ENCODE peak calls at places on chromosome 10, in seven cellular contexts. J is epithelial cell of proximal tubule, Z is endothelial cell, P is nephron progenitor cell, X is RPMI8226, S is PC-9, G is SK-MEL-5. B is an unnamed sample.
A peak's percentile ranks its signal among the peaks of the same experiment; 100 is the strongest.

GRCh38 chr10:49177391-49178355 is 10.5 kb downstream of the TMEM273 start:
- DNase-seq in G (peak; percentile 10), X (no peak), S (peak; percentile 28), Z (no peak), J (peak; percentile 63), P (no peak), B (peak; percentile 84)

GRCh38 chr10:26380815-26381214 is 57.3 kb upstream of the APBB1IP start:
- DNase-seq in G (no peak), S (no peak), P (no peak), Z (no peak), X (no peak), J (no peak), B (peak; percentile 80)

GRCh38 chr10:30207485-30208052 is 141.5 kb downstream of the MTPAP start:
- DNase-seq in J (no peak), P (no peak), S (peak; percentile 67), Z (no peak), G (no peak), X (no peak), B (no peak)

GRCh38 chr10:28241766-28242399 is 61.0 kb downstream of the MPP7 start:
- DNase-seq in S (no peak), G (peak; percentile 62), P (peak; percentile 41), Z (peak; percentile 50), X (peak; percentile 49), J (no peak), B (peak; percentile 82)

GRCh38 chr10:79234391-79235318 is 112.6 kb upstream of the PPIF start:
- DNase-seq in P (no peak), G (no peak), S (no peak), Z (no peak), J (no peak), X (no peak), B (no peak)

GRCh38 chr10:96613565-96613964 is 26.8 kb upstream of the TM9SF3 start:
- DNase-seq in P (no peak), S (no peak), Z (no peak), J (no peak), X (no peak), G (no peak), B (no peak)

GRCh38 chr10:132726194-132726593 is 59.8 kb downstream of the NKX6-2 start:
- DNase-seq in Z (no peak), S (no peak), P (no peak), X (no peak), J (no peak), G (no peak), B (no peak)

GRCh38 chr10:126223512-126224067 is 164.7 kb downstream of the ADAM12 start:
- DNase-seq in P (no peak), J (no peak), G (no peak), X (no peak), S (no peak), Z (no peak), B (no peak)

GRCh38 chr10:97861351-97861750 is 11.7 kb downstream of the GOLGA7B start:
- DNase-seq in X (no peak), S (peak; percentile 47), G (peak; percentile 83), Z (no peak), J (no peak), P (no peak), B (no peak)

GRCh38 chr10:72375585-72375984 is 20.9 kb upstream of the DNAJB12 start:
- DNase-seq in Z (no peak), X (no peak), J (no peak), P (no peak), G (peak; percentile 60), S (no peak), B (peak; percentile 63)

B was measured in OCI-M1.